ENCODE peak calls at places on chromosomes 1 and 21, in seven cellular contexts. M, W, S, C, T, F and Q are unnamed samples.

GRCh38 chr1:150789396-150789795 is 18.7 kb downstream of the CTSK start:
- DNase-seq in M (no peak), W (no peak), S (no peak), C (no peak), T (no peak), F (no peak), Q (peak)

GRCh38 chr1:156462954-156463795 is 37.4 kb downstream of the MEF2D start:
- DNase-seq in M (no peak), W (no peak), S (no peak), C (no peak), T (no peak), F (no peak), Q (no peak)

GRCh38 chr1:200207711-200208126 is 180.2 kb downstream of the NR5A2 start:
- DNase-seq in M (no peak), W (no peak), S (peak), C (no peak), T (no peak), F (no peak), Q (no peak)

GRCh38 chr1:231106347-231106746 is 55.5 kb upstream of the TRIM67 start:
- DNase-seq in M (no peak), W (no peak), S (no peak), C (no peak), T (no peak), F (no peak), Q (no peak)

GRCh38 chr1:247561711-247562110 is 12.8 kb downstream of the GCSAML start:
- DNase-seq in M (no peak), W (no peak), S (no peak), C (no peak), T (no peak), F (no peak), Q (no peak)

GRCh38 chr1:67732750-67733151 is 47.8 kb downstream of the GADD45A start:
- DNase-seq in M (no peak), W (no peak), S (peak), C (no peak), T (no peak), F (no peak), Q (no peak)

GRCh38 chr1:28301368-28302174 is 27.3 kb upstream of the MED18 start:
- DNase-seq in M (no peak), W (no peak), S (no peak), C (no peak), T (no peak), F (no peak), Q (peak)

GRCh38 chr1:153953859-153954365 is 4.5 kb downstream of the CRTC2 start:
- DNase-seq in M (no peak), W (no peak), S (no peak), C (no peak), T (no peak), F (peak), Q (no peak)

GRCh38 chr21:43861716-43862115 is 3.3 kb upstream of the AGPAT3 start:
- DNase-seq in M (no peak), W (no peak), S (no peak), C (no peak), T (no peak), F (no peak), Q (no peak)

GRCh38 chr1:29832936-29833335 is 596.6 kb downstream of the PTPRU start:
- DNase-seq in M (no peak), W (no peak), S (no peak), C (no peak), T (no peak), F (no peak), Q (no peak)

GRCh38 chr1:48953617-48954016 is 176.9 kb upstream of the BEND5 start:
- DNase-seq in M (no peak), W (no peak), S (no peak), C (no peak), T (no peak), F (no peak), Q (no peak)

GRCh38 chr1:24373710-24374109 is 39.9 kb downstream of the STPG1 start:
- DNase-seq in M (no peak), W (no peak), S (no peak), C (no peak), T (no peak), F (no peak), Q (no peak)

GRCh38 chr1:153795934-153796785 is 21.0 kb downstream of the SLC27A3 start:
- DNase-seq in M (no peak), W (no peak), S (no peak), C (no peak), T (no peak), F (no peak), Q (no peak)

GRCh38 chr1:241611063-241611462 is 29.1 kb downstream of the CHML start:
- DNase-seq in M (peak), W (peak), S (no peak), C (peak), T (no peak), F (peak), Q (peak)

GRCh38 chr1:98203461-98203860 is 282.6 kb upstream of the DPYD start:
- DNase-seq in M (no peak), W (no peak), S (no peak), C (no peak), T (no peak), F (no peak), Q (no peak)

GRCh38 chr1:167713330-167714081 is 8.3 kb upstream of the MPZL1 start:
- DNase-seq in M (peak), W (no peak), S (no peak), C (no peak), T (no peak), F (no peak), Q (no peak)

GRCh38 chr1:3789421-3790300 is 6.6 kb downstream of the LRRC47 start:
- DNase-seq in M (no peak), W (no peak), S (no peak), C (no peak), T (no peak), F (no peak), Q (no peak)

GRCh38 chr1:166855558-166855957 is 16.3 kb downstream of the POGK start:
- DNase-seq in M (no peak), W (no peak), S (no peak), C (no peak), T (no peak), F (no peak), Q (no peak)

GRCh38 chr1:204363335-204364114 is 3.8 kb upstream of the PLEKHA6 start:
- DNase-seq in M (peak), W (peak), S (peak), C (peak), T (no peak), F (peak), Q (peak)

GRCh38 chr1:244066954-244067716 is 16.1 kb downstream of the ZBTB18 start:
- DNase-seq in M (no peak), W (no peak), S (no peak), C (no peak), T (no peak), F (no peak), Q (no peak)

GRCh38 chr1:228045405-228045804 is 37.1 kb upstream of the ARF1 start:
- DNase-seq in M (no peak), W (no peak), S (no peak), C (no peak), T (no peak), F (no peak), Q (no peak)

GRCh38 chr1:228046421-228047182 is 35.9 kb upstream of the ARF1 start:
- DNase-seq in M (no peak), W (no peak), S (no peak), C (no peak), T (no peak), F (no peak), Q (no peak)

GRCh38 chr1:228047183-228047466 is 35.4 kb upstream of the ARF1 start:
- DNase-seq in M (no peak), W (no peak), S (no peak), C (no peak), T (no peak), F (no peak), Q (no peak)

GRCh38 chr1:228044961-228045360 is 37.5 kb upstream of the ARF1 start:
- DNase-seq in M (no peak), W (no peak), S (no peak), C (no peak), T (no peak), F (no peak), Q (no peak)

DNA sequence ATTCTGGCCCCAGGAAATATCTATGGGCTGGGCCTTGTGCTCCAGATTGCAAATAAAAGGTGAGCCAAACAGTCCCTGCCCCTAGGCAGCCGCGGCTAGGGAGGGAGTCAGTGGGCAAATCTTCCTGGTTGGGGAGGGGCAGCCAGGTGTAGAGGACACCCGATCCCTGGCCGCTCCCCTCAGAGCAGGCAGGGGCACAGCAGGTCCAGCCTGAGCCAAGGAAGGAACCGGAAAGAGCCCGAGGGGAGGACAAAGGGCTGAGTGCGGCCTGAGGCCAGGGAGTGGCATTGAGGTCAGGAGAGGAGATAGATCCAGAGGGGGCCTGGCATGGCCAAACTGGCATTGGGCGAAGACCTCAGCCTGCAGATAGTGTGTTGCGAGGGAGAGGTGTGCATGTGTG is 36.6 kb upstream of the ARF1 start:
- DNase-seq in M (no peak), W (no peak), S (no peak), C (no peak), T (no peak), F (no peak), Q (no peak)
- TF ChIP-seq JUND in M (no peak), W (no peak), S (no peak), C (no peak), T (no peak), F (no peak), Q (no peak)

GRCh38 chr1:109767596-109768334 is 4.0 kb upstream of the EPS8L3 start:
- DNase-seq in M (no peak), W (no peak), S (no peak), C (no peak), T (no peak), F (no peak), Q (no peak)

GRCh38 chr1:109764561-109765482 is 1.1 kb upstream of the EPS8L3 start:
- DNase-seq in M (no peak), W (no peak), S (no peak), C (no peak), T (no peak), F (no peak), Q (no peak)

GRCh38 chr1:109765483-109765815 is 1.7 kb upstream of the EPS8L3 start:
- DNase-seq in M (no peak), W (no peak), S (no peak), C (no peak), T (no peak), F (no peak), Q (no peak)

GRCh38 chr1:109763646-109764415 is at the start of gene EPS8L3:
- DNase-seq in M (no peak), W (no peak), S (no peak), C (no peak), T (no peak), F (peak), Q (no peak)

GRCh38 chr1:109765896-109766615 is 2.3 kb upstream of the EPS8L3 start:
- DNase-seq in M (no peak), W (no peak), S (no peak), C (no peak), T (no peak), F (no peak), Q (no peak)
- TF ChIP-seq JUND in M (no peak), W (no peak), S (no peak), C (no peak), T (no peak), F (no peak), Q (no peak)

DNA sequence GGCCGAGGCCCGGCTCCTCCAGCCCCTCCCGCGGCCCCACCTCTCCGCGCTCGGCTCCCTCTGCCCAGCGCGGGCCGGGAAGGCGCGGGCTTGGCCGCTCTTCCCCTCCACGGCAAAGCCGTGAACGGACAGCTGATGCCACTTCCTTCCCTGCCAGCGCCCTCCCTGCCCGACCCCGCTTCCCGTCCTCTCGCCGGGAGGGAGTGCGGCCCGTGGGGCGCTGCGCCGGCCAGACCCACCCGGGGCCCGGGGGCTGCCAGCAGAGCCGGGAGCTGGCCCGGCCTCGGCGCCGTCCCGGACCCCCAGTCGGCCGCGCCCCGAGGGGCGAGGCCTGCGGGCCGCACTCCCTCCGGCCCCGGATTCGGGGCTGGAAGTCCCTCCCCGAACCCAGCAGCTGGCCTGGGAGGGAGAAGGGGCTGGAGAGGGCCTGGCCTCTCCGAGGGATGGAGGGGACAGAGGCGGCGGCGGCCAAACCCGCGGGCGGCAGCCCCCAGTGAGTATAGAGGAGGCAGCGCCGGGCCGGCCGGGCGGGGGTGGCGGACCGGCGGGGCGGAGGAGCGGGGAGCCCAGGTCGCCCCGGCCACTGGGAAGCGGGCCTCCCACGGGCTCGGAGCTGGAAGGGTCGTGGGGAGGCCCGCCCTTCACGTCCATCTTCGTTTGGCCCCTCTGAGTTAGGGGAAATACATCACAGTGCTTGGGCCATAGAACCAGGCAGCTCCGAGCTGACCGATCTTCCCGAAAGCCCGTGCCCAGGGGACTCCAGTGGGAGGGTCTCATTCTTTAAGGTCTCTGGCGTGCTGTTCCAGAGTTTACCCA is at the start of gene KIAA1614:
- DNase-seq in M (peak), W (no peak), S (no peak), C (no peak), T (no peak), F (no peak), Q (no peak)
- TF ChIP-seq JUND in M (no peak), W (no peak), S (no peak), C (no peak), T (no peak), F (no peak), Q (no peak)

GRCh38 chr1:26697441-26697977 is 1.7 kb downstream of the ARID1A start:
- DNase-seq in M (peak), W (no peak), S (no peak), C (no peak), T (no peak), F (no peak), Q (no peak)
- TF ChIP-seq JUND in M (no peak), W (no peak), S (no peak), C (no peak), T (no peak), F (no peak), Q (no peak)

GRCh38 chr1:215375386-215375785 is 191.7 kb upstream of the KCTD3 start:
- DNase-seq in M (no peak), W (no peak), S (no peak), C (no peak), T (no peak), F (no peak), Q (no peak)

GRCh38 chr1:215380566-215380965 is 186.5 kb upstream of the KCTD3 start:
- DNase-seq in M (no peak), W (no peak), S (no peak), C (no peak), T (no peak), F (no peak), Q (no peak)

GRCh38 chr1:215377736-215378135 is 189.4 kb upstream of the KCTD3 start:
- DNase-seq in M (no peak), W (no peak), S (no peak), C (no peak), T (no peak), F (no peak), Q (no peak)

DNA sequence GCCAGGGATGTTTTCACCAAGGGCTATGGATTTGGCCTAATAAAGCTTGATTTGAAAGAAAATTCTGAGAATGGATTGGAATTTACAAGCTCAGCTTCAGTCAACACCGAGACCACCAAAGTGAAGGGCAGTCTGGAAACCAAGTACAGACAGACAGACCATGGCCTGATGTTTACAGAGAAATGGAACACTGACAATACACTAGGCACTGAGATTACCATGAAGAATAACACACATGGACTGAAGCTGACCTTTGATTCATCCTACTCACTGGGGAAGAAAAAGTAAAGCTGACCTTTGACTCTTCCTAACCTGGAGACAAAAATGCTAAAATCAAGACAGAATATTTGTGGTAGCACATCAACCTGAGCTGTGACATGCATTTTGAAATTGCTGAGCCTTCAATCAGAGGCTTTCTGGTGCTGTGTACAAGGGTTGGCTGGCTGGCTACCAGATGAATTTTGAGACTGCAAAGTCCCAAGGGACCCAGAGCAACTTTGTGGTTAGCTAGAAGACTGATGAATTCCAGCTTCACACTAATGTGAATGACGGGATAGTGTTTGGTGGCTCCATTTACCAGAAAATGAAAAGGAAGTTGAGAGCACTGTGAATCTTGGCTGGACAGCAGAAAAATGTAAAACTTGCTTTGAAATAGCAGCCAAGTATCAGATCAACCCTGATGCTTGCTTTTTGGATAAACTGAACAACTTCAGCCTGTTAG is 190.4 kb upstream of the KCTD3 start:
- DNase-seq in M (no peak), W (no peak), S (no peak), C (no peak), T (no peak), F (no peak), Q (no peak)
- TF ChIP-seq JUND in M (no peak), W (no peak), S (no peak), C (no peak), T (no peak), F (no peak), Q (no peak)

GRCh38 chr1:115706774-115707425 is 61.6 kb downstream of the CASQ2 start:
- DNase-seq in M (peak), W (peak), S (peak), C (peak), T (no peak), F (peak), Q (peak)
- TF ChIP-seq JUND in M (no peak), W (no peak), S (no peak), C (no peak), T (no peak), F (no peak), Q (no peak)